ENCODE peak calls at places on chromosomes 16 and 17, in nine cellular contexts. O, F, J, U, Q, C, V, Y and D are unnamed samples.
A peak's percentile ranks its signal among the peaks of the same experiment; 100 is the strongest.

GRCh38 chr16:21302454-21302853 is 24.4 kb upstream of the CRYM start:
- DNase-seq in Y (no peak), V (no peak), Q (no peak), U (no peak), F (no peak), C (no peak), J (no peak), O (no peak), D (no peak)

GRCh38 chr17:57284984-57285646 is 28.8 kb downstream of the MSI2 start:
- DNase-seq in O (no peak), Y (no peak), C (no peak), F (no peak), Q (no peak), V (peak; percentile 5), U (no peak), J (peak; percentile 45), D (no peak)

GRCh38 chr16:10744370-10745030 is 858 bp downstream of the NUBP1 start:
- DNase-seq in Q (peak; percentile 79), C (no peak), F (no peak), J (no peak), V (peak; percentile 35), Y (no peak), O (no peak), U (no peak), D (no peak)

GRCh38 chr17:17900615-17901520 is 64.1 kb upstream of the SREBF1 start:
- DNase-seq in Q (peak; percentile 92), J (no peak), C (peak; percentile 97), F (no peak), V (peak; percentile 78), U (peak; percentile 93), O (peak; percentile 91), Y (peak; percentile 78), D (peak; percentile 96)

GRCh38 chr17:72416054-72416691 is 295.4 kb downstream of the SOX9 start:
- DNase-seq in O (no peak), U (no peak), C (no peak), J (no peak), F (no peak), V (no peak), Y (no peak), Q (no peak), D (no peak)

GRCh38 chr16:27398894-27399853 is 2.8 kb upstream of the IL21R start:
- DNase-seq in F (no peak), C (no peak), J (no peak), Q (no peak), V (no peak), U (no peak), Y (no peak), O (no peak), D (no peak)

GRCh38 chr16:57882797-57883196 is 80.5 kb upstream of the KIFC3 start:
- DNase-seq in C (no peak), Y (no peak), F (no peak), O (no peak), Q (no peak), V (no peak), U (no peak), J (no peak), D (no peak)

GRCh38 chr16:87550510-87550961 is 51.8 kb upstream of the JPH3 start:
- DNase-seq in C (peak; percentile 31), Y (peak; percentile 67), U (no peak), V (peak; percentile 45), F (peak; percentile 75), Q (no peak), O (no peak), J (peak; percentile 33), D (no peak)

GRCh38 chr16:22213801-22214200 is 7.7 kb downstream of the EEF2K start:
- DNase-seq in F (no peak), C (no peak), U (no peak), O (no peak), Q (no peak), Y (no peak), J (no peak), V (no peak), D (no peak)

GRCh38 chr17:4892063-4892410 is 7.3 kb upstream of the C17orf107 start:
- DNase-seq in J (no peak), C (no peak), Y (no peak), O (no peak), U (no peak), Q (no peak), F (no peak), V (no peak), D (no peak)

GRCh38 chr17:4891405-4892062 is 7.8 kb upstream of the C17orf107 start:
- DNase-seq in Y (no peak), Q (no peak), V (no peak), O (no peak), J (no peak), C (no peak), F (no peak), U (no peak), D (no peak)

GRCh38 chr17:4893721-4894560 is 5.4 kb upstream of the C17orf107 start:
- DNase-seq in J (no peak), Y (no peak), V (no peak), C (no peak), Q (no peak), F (no peak), U (no peak), O (no peak), D (no peak)

GRCh38 chr17:4892499-4893221 is 6.7 kb upstream of the C17orf107 start:
- DNase-seq in O (no peak), C (no peak), Y (no peak), U (no peak), F (no peak), V (no peak), Q (no peak), J (no peak), D (no peak)

GRCh38 chr17:4893272-4893671 is 6.1 kb upstream of the C17orf107 start:
- DNase-seq in F (no peak), Y (no peak), Q (no peak), C (no peak), O (no peak), V (no peak), U (no peak), J (no peak), D (no peak)
- H3K36me3 ChIP-seq in F (no peaks in the 10 kb centered on the region), Y (peaks cover 88% of the 10 kb centered on the region), Q (peaks cover 80% of the 10 kb centered on the region), C (peaks cover 4% of the 10 kb centered on the region), O (peaks cover 89% of the 10 kb centered on the region), V (peaks cover 56% of the 10 kb centered on the region), U (peaks cover 92% of the 10 kb centered on the region), J (peaks cover 83% of the 10 kb centered on the region), D (no peaks in the 10 kb centered on the region)

GRCh38 chr16:4089811-4090293 is 26.4 kb downstream of the ADCY9 start:
- DNase-seq in U (no peak), F (no peak), Y (no peak), C (no peak), Q (no peak), J (no peak), V (no peak), O (no peak), D (no peak)
- H3K4me3 ChIP-seq in U (no peak overlapping the region), F (no peak overlapping the region), Y (no peak overlapping the region), C (no peak overlapping the region), Q (no peak overlapping the region), J (no peak overlapping the region), V (no peak overlapping the region), O (no peak overlapping the region), D (no peak overlapping the region)

GRCh38 chr17:64319531-64319930 is 56.5 kb upstream of the TEX2 start:
- DNase-seq in U (no peak), Y (no peak), Q (no peak), C (no peak), J (no peak), F (no peak), V (no peak), O (no peak), D (no peak)
- H3K36me3 ChIP-seq in U (no peaks in the 10 kb centered on the region), Y (peaks cover 30% of the 10 kb centered on the region), Q (no peaks in the 10 kb centered on the region), C (peaks cover 3% of the 10 kb centered on the region), J (no peaks in the 10 kb centered on the region), F (no peaks in the 10 kb centered on the region), V (no peaks in the 10 kb centered on the region), O (no peaks in the 10 kb centered on the region), D (no peaks in the 10 kb centered on the region)

GRCh38 chr17:64016974-64017373 is 3.5 kb downstream of the ICAM2 start:
- DNase-seq in F (no peak), O (no peak), Q (no peak), Y (no peak), V (no peak), J (no peak), U (no peak), C (no peak), D (no peak)

GRCh38 chr17:64017381-64017980 is 3.0 kb downstream of the ICAM2 start:
- DNase-seq in J (no peak), Q (no peak), C (peak; percentile 37), F (no peak), Y (no peak), U (no peak), O (no peak), V (no peak), D (no peak)

GRCh38 chr17:64019486-64020067 is 856 bp downstream of the ICAM2 start:
- DNase-seq in V (no peak), Q (peak; percentile 37), O (no peak), F (no peak), C (no peak), U (no peak), Y (no peak), J (no peak), D (no peak)

GRCh38 chr17:64016248-64016784 is 4.1 kb downstream of the ICAM2 start:
- DNase-seq in U (no peak), F (no peak), J (no peak), Y (no peak), O (no peak), V (no peak), Q (peak; percentile 54), C (no peak), D (no peak)

DNA sequence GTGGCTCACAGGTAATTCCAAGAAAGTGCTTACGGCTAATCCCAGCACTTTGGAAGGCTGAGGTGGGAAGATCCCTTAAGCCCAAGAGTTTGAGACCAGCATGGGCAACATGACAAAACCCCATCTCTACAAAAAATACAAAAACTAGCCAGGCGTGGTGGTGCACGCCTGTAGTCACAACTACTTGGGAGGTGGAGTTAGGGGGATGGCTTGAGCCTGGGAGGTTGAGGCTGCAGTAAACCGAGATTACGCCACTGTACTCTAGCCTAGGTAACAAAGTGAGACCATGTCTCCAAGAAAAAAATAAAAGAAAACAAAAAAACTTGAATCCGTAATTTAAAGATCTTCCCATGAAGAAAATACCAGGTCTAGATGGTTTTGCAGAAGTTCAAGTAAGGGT is 5.0 kb downstream of the ICAM2 start:
- DNase-seq in V (no peak), J (no peak), Y (no peak), O (no peak), U (no peak), C (no peak), F (no peak), Q (no peak), D (no peak)
- H3K4me3 ChIP-seq in V (no peak overlapping the region), J (no peak overlapping the region), Y (no peak overlapping the region), O (peak overlapping the region; percentile 70), U (no peak overlapping the region), C (no peak overlapping the region), F (no peak overlapping the region), Q (no peak overlapping the region), D (no peak overlapping the region)

DNA sequence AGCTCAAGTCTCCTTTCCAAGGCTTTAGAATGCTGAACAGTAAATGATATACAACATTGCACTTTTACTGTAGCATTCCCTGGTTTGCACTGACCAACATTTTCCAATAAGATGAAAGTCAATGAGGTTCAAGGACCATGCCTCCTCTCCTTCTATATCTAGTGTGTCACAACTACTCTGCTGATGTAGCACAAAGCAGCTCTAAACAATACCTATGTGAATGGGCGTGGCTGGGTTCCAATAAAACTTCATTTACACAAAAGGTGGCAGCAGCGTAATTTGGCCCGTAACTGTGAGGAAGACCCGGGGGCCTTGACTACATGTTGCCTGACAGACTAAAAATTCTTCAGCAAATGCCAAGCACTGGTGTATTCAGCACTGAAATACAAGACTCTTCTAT is 6.6 kb downstream of the SRP68 start:
- DNase-seq in J (no peak), F (no peak), Q (no peak), O (no peak), C (no peak), U (no peak), Y (no peak), V (no peak), D (no peak)
- H3K36me3 ChIP-seq in J (peaks cover 80% of the 10 kb centered on the region), F (peaks cover 8% of the 10 kb centered on the region), Q (peaks cover 78% of the 10 kb centered on the region), O (peaks cover 87% of the 10 kb centered on the region), C (peaks cover 49% of the 10 kb centered on the region), U (peaks cover 87% of the 10 kb centered on the region), Y (peaks cover 91% of the 10 kb centered on the region), V (peaks cover 65% of the 10 kb centered on the region), D (peaks cover 70% of the 10 kb centered on the region)